ENCODE peak calls at places on chromosomes 3 and 15, in seven cellular contexts. L is suprapubic skin, K is stomach, O is tibial nerve, F is SK-N-SH, Y is ovary, P is A549. R is an unnamed sample.

GRCh38 chr15:90345859-90346258 is 6.2 kb upstream of the ZNF774 start:
- DNase-seq in Y (no peak), F (no peak), K (no peak), L (no peak), O (no peak), P (no peak), R (no peak)

GRCh38 chr15:67114846-67115521 is 49.6 kb downstream of the SMAD3 start:
- DNase-seq in P (no peak), Y (no peak), O (no peak), F (no peak), K (no peak), L (no peak), R (no peak)

GRCh38 chr3:54206874-54207273 is 84.5 kb downstream of the CACNA2D3 start:
- DNase-seq in P (no peak), K (no peak), F (peak; percentile 7), L (no peak), O (no peak), Y (no peak), R (no peak)

GRCh38 chr3:27746838-27747237 is 24.7 kb upstream of the EOMES start:
- DNase-seq in L (no peak), F (no peak), K (no peak), Y (no peak), P (no peak), O (no peak), R (no peak)

GRCh38 chr3:140292684-140293083 is 357.7 kb downstream of the CLSTN2 start:
- DNase-seq in F (no peak), Y (peak; percentile 30), L (no peak), K (no peak), O (peak; percentile 43), P (no peak), R (no peak)

GRCh38 chr3:20256144-20256543 is 70.1 kb upstream of the SGO1 start:
- DNase-seq in P (no peak), K (no peak), F (no peak), Y (no peak), L (no peak), O (no peak), R (no peak)

GRCh38 chr3:193207290-193207689 is 33.7 kb upstream of the PLAAT1 start:
- DNase-seq in O (no peak), L (no peak), Y (no peak), F (no peak), K (no peak), P (no peak), R (no peak)

GRCh38 chr3:15051531-15051930 is 13.6 kb downstream of the MRPS25 start:
- DNase-seq in L (no peak), K (peak; percentile 59), F (peak; percentile 75), Y (no peak), O (no peak), P (peak; percentile 81), R (no peak)

GRCh38 chr15:90716317-90716975 is 700 bp upstream of the BLM start:
- DNase-seq in K (no peak), L (no peak), P (no peak), F (no peak), Y (no peak), O (no peak), R (no peak)

GRCh38 chr3:72275296-72275820 is 490.4 kb upstream of the PROK2 start:
- DNase-seq in K (no peak), F (no peak), O (no peak), Y (no peak), L (no peak), P (no peak), R (no peak)
- TF ChIP-seq EP300 in K (no peak), F (no peak), O (no peak), Y (no peak), L (no peak), P (no peak), R (no peak)

GRCh38 chr15:88623632-88624031 is 2.5 kb downstream of the AEN start:
- DNase-seq in L (peak; percentile 62), O (no peak), K (no peak), F (no peak), Y (no peak), P (no peak), R (no peak)
- H3K4me3 ChIP-seq in L (no peak overlapping the region), O (no peak overlapping the region), K (no peak overlapping the region), F (peak overlapping the region; percentile 93), Y (no peak overlapping the region), P (peak overlapping the region; percentile 82), R (no peak overlapping the region)

GRCh38 chr3:113431811-113432210 is 9.5 kb downstream of the CFAP44 start:
- DNase-seq in L (no peak), O (no peak), Y (no peak), K (no peak), P (no peak), F (no peak), R (no peak)

GRCh38 chr3:113423699-113424098 is 17.6 kb downstream of the CFAP44 start:
- DNase-seq in O (no peak), F (no peak), K (no peak), Y (no peak), L (no peak), P (no peak), R (no peak)

DNA sequence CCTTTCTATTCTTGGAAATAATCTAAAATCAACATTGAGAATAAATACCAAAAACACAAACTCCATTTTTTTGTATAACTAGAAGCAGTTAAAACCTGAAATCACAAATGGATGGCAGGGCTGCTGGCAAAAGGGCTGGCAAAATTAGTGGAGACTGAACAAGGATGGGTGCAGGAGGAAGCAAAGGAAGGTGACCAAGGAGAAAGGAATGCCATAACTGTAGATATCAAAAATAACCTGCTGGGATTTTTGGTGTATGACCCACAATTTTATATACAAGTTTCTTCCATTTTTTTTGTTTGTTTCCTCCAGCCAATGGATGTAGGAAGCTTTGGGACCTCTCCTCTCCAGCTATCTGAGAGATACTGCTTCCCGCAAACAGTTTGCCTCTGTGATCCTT is 12.7 kb downstream of the CFAP44 start:
- DNase-seq in L (no peak), K (no peak), F (no peak), Y (no peak), O (no peak), P (no peak), R (no peak)
- TF ChIP-seq EP300 in L (no peak), K (no peak), F (no peak), Y (no peak), O (no peak), P (no peak), R (no peak)

DNA sequence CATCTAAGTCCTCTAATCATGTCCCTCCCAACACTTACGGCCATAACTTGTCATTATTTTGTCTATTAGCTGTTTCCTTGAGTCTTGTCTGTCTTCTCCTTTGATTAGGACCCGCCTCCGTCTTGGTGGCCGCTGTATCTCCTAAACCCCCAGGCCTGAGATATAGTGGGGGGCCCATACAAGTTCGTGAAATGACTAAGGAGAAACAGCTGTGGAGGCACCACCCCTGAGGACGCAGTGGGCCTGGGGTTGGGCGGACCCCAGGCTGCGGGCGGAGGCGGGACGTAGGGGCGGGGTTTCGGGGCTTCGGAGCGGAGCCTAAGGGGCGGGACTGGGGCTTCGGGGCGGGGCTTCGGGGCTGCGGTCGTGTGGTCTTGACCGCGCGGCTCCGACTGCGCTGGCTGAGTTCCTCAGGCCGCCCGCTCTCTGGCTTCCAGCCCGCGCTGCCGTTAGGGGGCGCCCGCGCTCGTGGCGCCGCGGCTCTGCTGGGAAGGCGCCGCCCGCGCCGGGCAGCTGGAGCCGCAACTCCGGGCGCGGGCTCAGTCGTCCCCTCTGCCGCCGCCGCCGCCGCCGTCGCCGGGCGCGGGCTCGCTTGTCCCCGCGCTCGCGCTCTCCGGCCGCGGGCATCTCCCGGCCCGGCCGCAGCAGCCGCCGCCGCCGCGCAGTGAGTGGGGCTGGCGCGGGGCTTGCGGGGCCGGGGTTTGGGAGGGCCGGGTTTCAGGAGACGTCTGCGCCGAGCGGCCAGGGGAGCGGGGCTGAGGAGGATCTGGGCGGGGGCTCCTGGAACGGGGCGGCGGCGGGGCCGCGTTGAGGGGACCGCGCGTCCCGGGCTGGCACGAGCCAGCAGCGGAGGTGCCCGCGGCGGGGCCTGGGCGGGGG is at the start of gene KCTD6:
- DNase-seq in O (peak; percentile 87), Y (peak; percentile 95), P (peak; percentile 56), F (peak; percentile 97), L (peak; percentile 93), K (peak; percentile 94), R (peak; percentile 96)
- H3K4me3 ChIP-seq in O (peak within 1 kb of the TSS; percentile 92), Y (peak within 1 kb of the TSS; percentile 77), P (peak within 1 kb of the TSS; percentile 83), F (peak within 1 kb of the TSS; percentile 84), L (peak within 1 kb of the TSS; percentile 91), K (peak within 1 kb of the TSS; percentile 88), R (peak within 1 kb of the TSS; percentile 89)

R was measured in esophagus muscularis mucosa.